ENCODE peak calls at places on chromosomes 12 and 14, in nine cellular contexts. W, Q, T, V, M, R, I, Y and A are unnamed samples.
A peak's percentile ranks its signal among the peaks of the same experiment; 100 is the strongest.

GRCh38 chr12:50734409-50735263 is 29.3 kb upstream of the ATF1 start:
- DNase-seq in W (no peak), Q (no peak), T (peak; percentile 63), V (peak; percentile 43), M (peak; percentile 48), R (peak; percentile 6), I (peak; percentile 61), Y (peak; percentile 59), A (no peak)

GRCh38 chr14:80434574-80435321 is 223.4 kb upstream of the DIO2 start:
- DNase-seq in W (peak; percentile 69), Q (no peak), T (peak; percentile 91), V (no peak), M (peak; percentile 7), R (peak; percentile 1), I (no peak), Y (peak; percentile 26), A (peak; percentile 91)

GRCh38 chr12:25705256-25705655 is 152.2 kb upstream of the LMNTD1 start:
- DNase-seq in W (no peak), Q (no peak), T (no peak), V (no peak), M (no peak), R (no peak), I (peak; percentile 32), Y (no peak), A (no peak)

GRCh38 chr12:752673-753400 is 458 bp downstream of the WNK1 start:
- DNase-seq in W (no peak), Q (peak; percentile 82), T (peak; percentile 36), V (peak; percentile 69), M (peak; percentile 87), R (no peak), I (peak; percentile 49), Y (peak; percentile 38), A (peak; percentile 57)

GRCh38 chr14:90805662-90806548 is 10.3 kb downstream of the TTC7B start:
- DNase-seq in W (no peak), Q (no peak), T (no peak), V (no peak), M (no peak), R (no peak), I (no peak), Y (no peak), A (no peak)

GRCh38 chr12:132063491-132063890 is 80.6 kb downstream of the DDX51 start:
- DNase-seq in W (no peak), Q (no peak), T (no peak), V (no peak), M (no peak), R (no peak), I (no peak), Y (no peak), A (no peak)

GRCh38 chr12:31220633-31221565 is 105.1 kb downstream of the SINHCAF start:
- DNase-seq in W (no peak), Q (no peak), T (no peak), V (no peak), M (peak; percentile 67), R (no peak), I (peak; percentile 38), Y (peak; percentile 50), A (peak; percentile 44)

GRCh38 chr14:74301594-74302159 is 1.1 kb downstream of the ABCD4 start:
- DNase-seq in W (no peak), Q (no peak), T (no peak), V (no peak), M (no peak), R (no peak), I (no peak), Y (no peak), A (no peak)

GRCh38 chr12:113298472-113298817 is 36.5 kb downstream of the SLC8B1 start:
- DNase-seq in W (no peak), Q (no peak), T (no peak), V (no peak), M (no peak), R (no peak), I (no peak), Y (no peak), A (no peak)

GRCh38 chr14:61609143-61609851 is 86.0 kb upstream of the HIF1A start:
- DNase-seq in W (no peak), Q (no peak), T (peak; percentile 87), V (no peak), M (no peak), R (no peak), I (peak; percentile 58), Y (peak; percentile 55), A (no peak)

DNA sequence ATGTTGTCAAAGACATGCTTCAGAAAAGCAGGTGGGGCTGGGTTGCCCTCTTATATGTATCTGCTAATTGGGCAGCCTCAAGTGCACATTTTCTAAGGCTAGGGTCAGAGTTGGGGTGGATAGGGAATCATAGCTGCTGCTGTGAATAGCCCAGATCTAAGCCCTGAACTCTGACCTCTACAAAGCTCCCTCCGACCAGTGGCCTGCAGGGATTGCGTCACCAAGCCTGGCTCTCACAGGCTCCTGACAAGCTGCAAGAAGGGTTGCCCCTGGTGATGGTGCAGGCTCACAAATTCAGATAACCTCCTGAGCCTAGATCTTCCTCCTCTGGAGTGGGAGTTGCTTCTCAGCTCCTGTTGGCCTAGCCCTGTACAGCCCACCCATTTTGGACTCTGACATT is 5.1 kb upstream of the SUSD6 start:
- DNase-seq in W (no peak), Q (peak; percentile 75), T (no peak), V (no peak), M (peak; percentile 65), R (no peak), I (no peak), Y (no peak), A (no peak)
- TF ChIP-seq CTCF in W (no peak), Q (no peak), T (no peak), V (no peak), M (no peak), R (no peak), I (no peak), Y (no peak), A (no peak)

GRCh38 chr12:114405199-114405448 is 820 bp downstream of the TBX5 start:
- DNase-seq in W (no peak), Q (no peak), T (no peak), V (no peak), M (no peak), R (no peak), I (peak; percentile 36), Y (no peak), A (no peak)
- H3K4me3 ChIP-seq in W (no peak overlapping the region), Q (peak overlapping the region; percentile 60), T (no peak overlapping the region), V (no peak overlapping the region), M (peak overlapping the region; percentile 19), R (no peak overlapping the region), I (peak overlapping the region; percentile 65), Y (no peak overlapping the region), A (no peak overlapping the region)

GRCh38 chr12:29086325-29087271 is 62.5 kb upstream of the FAR2 start:
- DNase-seq in W (no peak), Q (no peak), T (no peak), V (peak; percentile 72), M (no peak), R (no peak), I (no peak), Y (no peak), A (no peak)

DNA sequence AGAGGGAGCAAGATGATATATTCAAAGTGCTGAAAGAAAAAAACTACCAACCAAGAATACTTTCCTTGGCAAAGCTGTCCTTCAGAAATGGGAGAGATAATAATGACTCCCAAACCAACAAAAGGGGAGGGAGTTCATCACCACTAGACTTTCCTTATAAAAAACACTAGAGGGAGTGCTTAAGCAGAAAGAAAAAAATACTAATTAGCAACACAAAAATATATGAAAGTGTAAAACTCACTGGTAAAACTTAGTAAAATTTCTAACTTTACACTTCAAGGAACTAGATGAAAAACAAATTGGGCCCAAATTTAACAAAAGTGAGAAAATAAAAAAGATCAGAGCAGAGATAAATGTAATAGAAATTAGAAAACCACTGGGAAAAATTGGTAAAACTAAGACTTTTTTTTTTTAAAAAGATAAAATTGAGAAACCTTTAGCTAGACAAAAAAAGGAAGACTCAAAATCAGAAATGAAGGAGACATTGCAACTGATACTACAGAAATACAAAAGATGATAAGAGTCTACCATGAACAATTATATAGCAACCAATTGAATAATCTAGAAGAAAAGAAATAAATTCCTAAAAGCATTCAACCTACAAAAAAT is 60.4 kb upstream of the FAR2 start:
- DNase-seq in W (no peak), Q (no peak), T (peak; percentile 73), V (no peak), M (no peak), R (no peak), I (peak; percentile 45), Y (peak; percentile 63), A (peak; percentile 36)
- TF ChIP-seq CTCF in W (peak; percentile 55), Q (peak; percentile 51), T (peak; percentile 98), V (peak; percentile 15), M (peak; percentile 39), R (peak; percentile 32), I (peak; percentile 53), Y (peak; percentile 52), A (peak; percentile 54)

DNA sequence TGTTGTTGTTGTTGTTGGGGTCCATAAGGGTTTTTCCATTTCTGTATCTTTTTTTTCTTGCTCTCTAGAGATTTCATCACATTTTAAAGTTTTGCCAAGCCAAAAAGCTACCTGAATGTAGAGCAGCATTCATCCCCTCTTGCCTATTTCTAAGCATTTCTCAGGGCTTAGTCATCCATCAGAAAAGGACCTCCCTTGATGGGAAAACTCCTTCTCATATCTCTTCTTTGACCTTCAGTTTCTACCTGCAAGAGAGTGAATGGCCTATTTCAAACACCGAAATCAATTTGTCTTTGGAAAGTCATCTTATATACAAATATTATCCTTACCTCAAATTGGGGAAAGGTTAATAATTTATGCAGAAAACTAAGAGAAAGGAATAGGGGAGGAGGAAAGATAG is 4.5 kb downstream of the MYBPC1 start:
- DNase-seq in W (no peak), Q (no peak), T (peak; percentile 40), V (no peak), M (no peak), R (no peak), I (no peak), Y (no peak), A (no peak)
- H3K4me3 ChIP-seq in W (no peak overlapping the region), Q (no peak overlapping the region), T (no peak overlapping the region), V (no peak overlapping the region), M (no peak overlapping the region), R (no peak overlapping the region), I (no peak overlapping the region), Y (no peak overlapping the region), A (no peak overlapping the region)

DNA sequence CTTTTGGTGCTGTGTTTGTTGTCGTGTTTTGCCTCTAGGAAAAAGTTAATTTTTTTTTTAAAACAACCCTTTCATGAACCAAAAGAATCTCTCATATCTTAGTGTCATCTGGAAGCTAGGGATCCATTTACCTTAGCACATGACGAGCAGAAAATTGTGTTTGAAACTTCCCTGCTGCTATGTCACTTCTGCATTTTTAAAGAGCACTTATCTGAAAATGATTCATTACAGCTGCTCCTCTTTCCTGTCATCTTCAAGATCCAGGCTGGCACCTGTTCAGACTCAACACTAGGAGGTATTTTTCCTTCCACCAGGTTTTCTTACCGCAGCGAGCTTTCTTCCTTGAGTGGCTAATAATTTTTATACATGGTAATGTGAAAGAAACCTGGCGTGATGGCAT is 67.0 kb downstream of the EML1 start:
- DNase-seq in W (no peak), Q (no peak), T (no peak), V (no peak), M (no peak), R (no peak), I (no peak), Y (no peak), A (no peak)
- TF ChIP-seq CTCF in W (no peak), Q (no peak), T (no peak), V (no peak), M (no peak), R (no peak), I (no peak), Y (no peak), A (no peak)

GRCh38 chr14:94397279-94397898 is 9.0 kb upstream of the SERPINA1 start:
- DNase-seq in W (no peak), Q (no peak), T (no peak), V (no peak), M (no peak), R (no peak), I (no peak), Y (no peak), A (no peak)
- H3K4me3 ChIP-seq in W (no peak overlapping the region), Q (no peak overlapping the region), T (no peak overlapping the region), V (no peak overlapping the region), M (no peak overlapping the region), R (no peak overlapping the region), I (no peak overlapping the region), Y (no peak overlapping the region), A (no peak overlapping the region)